ENCODE peak calls at places on chromosomes 5 and 9, in six cellular contexts. Q is K562; F is Peyer's patch; V is CD8-positive, alpha-beta T cell; Y is effector memory CD4-positive, alpha-beta T cell; T is transverse colon. L is an unnamed sample.

GRCh38 chr9:124439086-124439485 is 11.2 kb upstream of the ADGRD2 start:
- DNase-seq in Y (no peak), F (no peak), T (no peak), Q (no peak), V (no peak), L (no peak)

GRCh38 chr5:93072831-93073459 is 508.1 kb downstream of the NR2F1-AS1 start:
- DNase-seq in Q (no peak), T (no peak), Y (no peak), V (no peak), F (no peak), L (no peak)

GRCh38 chr5:170262061-170262764 is 29.4 kb downstream of the C5orf58 start:
- DNase-seq in V (peak; percentile 43), F (no peak), Y (peak; percentile 49), Q (no peak), T (no peak), L (no peak)

GRCh38 chr9:91174772-91175171 is 186.9 kb downstream of the AUH start:
- DNase-seq in Y (no peak), V (no peak), T (no peak), F (peak; percentile 14), Q (no peak), L (no peak)

GRCh38 chr5:16160706-16161105 is 18.9 kb downstream of the MARCHF11 start:
- DNase-seq in Y (no peak), Q (peak; percentile 72), F (no peak), V (no peak), T (no peak), L (peak; percentile 45)

GRCh38 chr9:117704024-117704575 is at the start of gene TLR4:
- DNase-seq in Q (no peak), F (peak; percentile 75), T (peak; percentile 71), Y (no peak), V (no peak), L (no peak)

GRCh38 chr5:29017501-29017900 is 1979.1 kb upstream of the CDH9 start:
- DNase-seq in T (no peak), V (no peak), Y (no peak), F (no peak), Q (no peak), L (no peak)

GRCh38 chr5:170478306-170478705 is 25.5 kb upstream of the KCNIP1 start:
- DNase-seq in Q (no peak), F (no peak), V (no peak), T (no peak), Y (no peak), L (no peak)

GRCh38 chr9:15735083-15735974 is 182.5 kb downstream of the CCDC171 start:
- DNase-seq in F (no peak), V (no peak), Y (no peak), Q (no peak), T (no peak), L (no peak)

GRCh38 chr9:97740848-97741821 is 44.0 kb upstream of the XPA start:
- DNase-seq in T (peak; percentile 23), Q (peak; percentile 46), V (peak; percentile 36), Y (peak; percentile 2), F (peak; percentile 16), L (peak; percentile 34)

GRCh38 chr5:76426391-76426802 is 23.3 kb downstream of the IQGAP2 start:
- DNase-seq in V (no peak), Q (no peak), T (no peak), Y (no peak), F (no peak), L (peak; percentile 98)

GRCh38 chr5:142152383-142152730 is 43.8 kb downstream of the NDFIP1 start:
- DNase-seq in Y (no peak), Q (no peak), V (no peak), T (no peak), F (no peak), L (no peak)

GRCh38 chr5:158812381-158812780 is 287.3 kb downstream of the EBF1 start:
- DNase-seq in T (peak; percentile 25), Q (peak; percentile 2), V (peak; percentile 32), Y (no peak), F (peak; percentile 89), L (no peak)

GRCh38 chr5:129945031-129945430 is 40.8 kb downstream of the CHSY3 start:
- DNase-seq in F (no peak), Q (no peak), Y (no peak), V (no peak), T (no peak), L (no peak)

GRCh38 chr9:137049544-137050449 is 3.8 kb upstream of the NPDC1 start:
- DNase-seq in Y (peak; percentile 44), V (peak; percentile 66), T (peak; percentile 82), F (peak; percentile 31), Q (peak; percentile 85), L (peak; percentile 86)

GRCh38 chr5:179288809-179289185 is 56.5 kb downstream of the ADAMTS2 start:
- DNase-seq in F (no peak), T (no peak), V (no peak), Y (no peak), Q (no peak), L (no peak)

GRCh38 chr9:136225748-136226679 is 19.6 kb downstream of the QSOX2 start:
- DNase-seq in Q (peak; percentile 77), V (peak; percentile 68), F (peak; percentile 84), T (peak; percentile 72), Y (peak; percentile 52), L (peak; percentile 83)

GRCh38 chr5:173283318-173284288 is 44.6 kb downstream of the STC2 start:
- DNase-seq in Y (peak; percentile 25), F (peak; percentile 22), Q (peak; percentile 76), T (peak; percentile 51), V (peak; percentile 70), L (peak; percentile 85)

GRCh38 chr9:297104-297794 is 82.6 kb downstream of the DOCK8 start:
- DNase-seq in F (peak; percentile 30), Q (no peak), T (peak; percentile 29), V (no peak), Y (no peak), L (no peak)

GRCh38 chr5:140244525-140245025 is 58.3 kb downstream of the PFDN1 start:
- DNase-seq in V (peak; percentile 75), Q (peak; percentile 90), Y (peak; percentile 65), F (peak; percentile 84), T (peak; percentile 93), L (peak; percentile 75)

DNA sequence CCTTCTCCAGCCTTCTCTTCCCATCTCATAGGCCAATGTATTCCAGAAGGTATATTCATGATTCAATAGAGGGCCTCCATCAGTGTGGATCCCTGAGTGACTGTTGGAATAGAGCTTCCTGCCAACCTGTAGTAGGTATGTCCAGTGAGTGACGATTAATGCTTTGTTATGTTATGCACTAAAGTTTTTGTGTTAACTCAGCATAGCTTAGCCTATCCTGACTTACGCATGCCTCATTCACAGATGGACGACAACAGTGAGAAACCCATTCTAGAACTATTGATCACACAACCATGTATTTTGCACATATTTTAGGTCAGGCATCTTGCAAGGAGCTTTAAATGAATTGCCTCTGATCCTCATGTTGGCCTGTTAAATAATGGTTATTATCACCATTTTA is 225.5 kb upstream of the TRIM32 start:
- DNase-seq in Q (no peak), F (no peak), T (no peak), Y (no peak), V (no peak), L (no peak)
- H3K4me1 ChIP-seq in Q (peaks cover 10% of the 10 kb centered on the region), F (no peaks in the 10 kb centered on the region), T (no peaks in the 10 kb centered on the region), Y (no peaks in the 10 kb centered on the region), V (no peaks in the 10 kb centered on the region), L (no peaks in the 10 kb centered on the region)

DNA sequence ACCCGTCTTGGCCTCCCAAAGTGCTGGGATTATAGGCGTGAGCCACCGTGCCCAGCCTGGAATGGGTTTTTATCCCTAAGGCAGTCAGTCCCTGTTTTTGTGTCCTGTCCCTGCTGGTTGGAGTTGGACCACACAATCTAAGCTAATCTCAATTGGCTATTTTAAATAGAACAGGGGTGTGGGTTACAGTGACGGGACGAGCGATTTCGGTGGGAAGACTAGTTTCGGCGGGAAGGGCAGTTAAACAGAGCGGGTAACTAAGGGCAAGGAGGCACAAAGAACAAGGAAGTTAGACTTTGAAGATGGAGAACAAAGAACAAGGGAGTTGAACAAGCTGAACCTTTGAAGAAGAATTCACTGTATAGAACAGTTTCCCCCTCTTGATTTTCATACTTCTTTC is 1.4 kb downstream of the GTF3C5 start:
- DNase-seq in F (no peak), V (no peak), Y (no peak), T (no peak), Q (no peak), L (no peak)
- H3K4me3 ChIP-seq in F (no peak overlapping the region), V (no peak overlapping the region), Y (no peak overlapping the region), T (no peak overlapping the region), Q (peak overlapping the region; percentile 99), L (peak overlapping the region; percentile 97)

GRCh38 chr5:2300861-2301610 is 418.3 kb upstream of the IRX4 start:
- DNase-seq in T (no peak), F (no peak), V (no peak), Y (no peak), Q (no peak), L (no peak)
- H3K4me1 ChIP-seq in T (no peaks in the 10 kb centered on the region), F (no peaks in the 10 kb centered on the region), V (no peaks in the 10 kb centered on the region), Y (no peaks in the 10 kb centered on the region), Q (no peaks in the 10 kb centered on the region), L (no peaks in the 10 kb centered on the region)

GRCh38 chr5:88830567-88830966 is 52.4 kb downstream of the MEF2C start:
- DNase-seq in T (no peak), Q (no peak), Y (no peak), F (no peak), V (no peak), L (no peak)
- H3K4me3 ChIP-seq in T (no peak overlapping the region), Q (no peak overlapping the region), Y (no peak overlapping the region), F (no peak overlapping the region), V (no peak overlapping the region), L (no peak overlapping the region)

GRCh38 chr5:34547300-34548085 is 108.6 kb upstream of the RAI14 start:
- DNase-seq in Y (no peak), Q (no peak), V (no peak), T (no peak), F (no peak), L (no peak)
- H3K4me1 ChIP-seq in Y (no peaks in the 10 kb centered on the region), Q (no peaks in the 10 kb centered on the region), V (no peaks in the 10 kb centered on the region), T (peaks cover 3% of the 10 kb centered on the region), F (no peaks in the 10 kb centered on the region), L (no peaks in the 10 kb centered on the region)

GRCh38 chr9:131099088-131099611 is 2.8 kb downstream of the AIF1L start:
- DNase-seq in Q (peak; percentile 78), Y (no peak), F (no peak), V (no peak), T (no peak), L (no peak)

GRCh38 chr9:131097259-131097947 is 1.1 kb downstream of the AIF1L start:
- DNase-seq in F (no peak), T (no peak), Y (no peak), Q (no peak), V (no peak), L (peak; percentile 6)

GRCh38 chr9:131098391-131099087 is 2.2 kb downstream of the AIF1L start:
- DNase-seq in F (no peak), V (no peak), Y (no peak), Q (no peak), T (no peak), L (peak; percentile 26)

GRCh38 chr9:131096490-131097258 is at the start of gene AIF1L:
- DNase-seq in T (no peak), F (no peak), V (no peak), Y (no peak), Q (peak; percentile 77), L (peak; percentile 3)

DNA sequence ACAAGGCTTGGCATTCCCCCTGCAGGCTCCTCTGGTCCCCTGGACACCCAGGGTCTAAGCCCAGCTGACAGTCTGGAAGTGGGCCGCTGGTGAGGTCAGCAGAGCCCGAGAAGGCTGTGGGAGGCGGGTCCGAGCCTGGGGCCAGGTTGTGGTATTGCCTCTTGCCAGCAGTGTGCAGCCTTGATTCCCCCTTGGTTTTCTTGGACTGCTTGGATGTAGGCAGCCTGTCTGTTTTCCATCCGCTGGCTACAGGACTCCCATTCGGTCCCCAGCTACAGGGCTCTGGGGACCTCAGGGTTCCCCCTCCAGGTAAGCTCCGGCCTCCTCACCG is 1.6 kb downstream of the AIF1L start:
- DNase-seq in F (no peak), V (no peak), Y (no peak), T (no peak), Q (no peak), L (no peak)
- H3K4me3 ChIP-seq in F (no peak overlapping the region), V (no peak overlapping the region), Y (no peak overlapping the region), T (no peak overlapping the region), Q (no peak overlapping the region), L (no peak overlapping the region)

GRCh38 chr5:135235002-135235401 is 164.0 kb downstream of the MACROH2A1 start:
- DNase-seq in T (no peak), V (no peak), F (no peak), Q (no peak), Y (no peak), L (no peak)
- H3K4me1 ChIP-seq in T (peaks cover 7% of the 10 kb centered on the region), V (no peaks in the 10 kb centered on the region), F (no peaks in the 10 kb centered on the region), Q (peaks cover 18% of the 10 kb centered on the region), Y (no peaks in the 10 kb centered on the region), L (no peaks in the 10 kb centered on the region)

L was measured in HAP-1.